ENCODE peak calls at places on chromosomes 16 and 17, in nine cellular contexts. R is A549, M is bronchial epithelial cell, Y is progenitor cell of endocrine pancreas, D is mammary epithelial cell, J is foreskin keratinocyte, S is AG04450, A is ascending aorta, Z is IMR-90. W is an unnamed sample.

GRCh38 chr16:66115373-66115772 is 251.1 kb upstream of the CDH5 start:
- DNase-seq in R (peak), M (no peak), Y (no peak), D (no peak), J (no peak), S (no peak), A (no peak), Z (no peak), W (no peak)

GRCh38 chr17:42313773-42314566 is 25.7 kb downstream of the STAT5A start:
- DNase-seq in R (no peak), M (peak), Y (no peak), D (peak), J (peak), S (no peak), A (no peak), Z (no peak), W (peak)

GRCh38 chr17:16398270-16399267 is 16.8 kb upstream of the TRPV2 start:
- DNase-seq in R (no peak), M (peak), Y (no peak), D (peak), J (peak), S (no peak), A (no peak), Z (no peak), W (no peak)

GRCh38 chr17:49361129-49361901 is 735 bp downstream of the ZNF652 start:
- DNase-seq in R (peak), M (peak), Y (peak), D (peak), J (peak), S (no peak), A (peak), Z (no peak), W (peak)

GRCh38 chr16:66521951-66522771 is 27.8 kb downstream of the TK2 start:
- DNase-seq in R (no peak), M (peak), Y (no peak), D (peak), J (peak), S (no peak), A (no peak), Z (peak), W (peak)

GRCh38 chr16:12207939-12208338 is 231.4 kb downstream of the SNX29 start:
- DNase-seq in R (no peak), M (no peak), Y (no peak), D (no peak), J (no peak), S (no peak), A (no peak), Z (no peak), W (no peak)

GRCh38 chr17:39769974-39770587 is 32.3 kb downstream of the GRB7 start:
- DNase-seq in R (no peak), M (peak), Y (no peak), D (peak), J (peak), S (peak), A (no peak), Z (peak), W (peak)

GRCh38 chr17:14092808-14093207 is 23.5 kb downstream of the COX10 start:
- DNase-seq in R (no peak), M (no peak), Y (no peak), D (no peak), J (no peak), S (no peak), A (no peak), Z (no peak), W (no peak)

GRCh38 chr17:36525113-36525512 is 9.6 kb downstream of the MYO19 start:
- DNase-seq in R (no peak), M (peak), Y (no peak), D (peak), J (peak), S (no peak), A (no peak), Z (peak), W (no peak)

GRCh38 chr16:12340151-12340733 is 363.7 kb downstream of the SNX29 start:
- DNase-seq in R (peak), M (peak), Y (peak), D (peak), J (no peak), S (no peak), A (no peak), Z (peak), W (no peak)

GRCh38 chr17:41785876-41786226 is 660 bp downstream of the JUP start:
- DNase-seq in R (peak), M (peak), Y (peak), D (peak), J (peak), S (no peak), A (no peak), Z (no peak), W (no peak)

GRCh38 chr17:27354491-27355081 is 60.7 kb downstream of the WSB1 start:
- DNase-seq in R (peak), M (peak), Y (no peak), D (peak), J (no peak), S (no peak), A (peak), Z (no peak), W (no peak)

GRCh38 chr17:27356091-27356705 is 62.3 kb downstream of the WSB1 start:
- DNase-seq in R (no peak), M (no peak), Y (no peak), D (no peak), J (no peak), S (no peak), A (peak), Z (no peak), W (no peak)

GRCh38 chr17:27355419-27355818 is 61.5 kb downstream of the WSB1 start:
- DNase-seq in R (no peak), M (no peak), Y (no peak), D (no peak), J (no peak), S (no peak), A (peak), Z (no peak), W (no peak)

GRCh38 chr17:27354051-27354490 is 60.2 kb downstream of the WSB1 start:
- DNase-seq in R (no peak), M (no peak), Y (no peak), D (no peak), J (no peak), S (no peak), A (no peak), Z (no peak), W (no peak)

DNA sequence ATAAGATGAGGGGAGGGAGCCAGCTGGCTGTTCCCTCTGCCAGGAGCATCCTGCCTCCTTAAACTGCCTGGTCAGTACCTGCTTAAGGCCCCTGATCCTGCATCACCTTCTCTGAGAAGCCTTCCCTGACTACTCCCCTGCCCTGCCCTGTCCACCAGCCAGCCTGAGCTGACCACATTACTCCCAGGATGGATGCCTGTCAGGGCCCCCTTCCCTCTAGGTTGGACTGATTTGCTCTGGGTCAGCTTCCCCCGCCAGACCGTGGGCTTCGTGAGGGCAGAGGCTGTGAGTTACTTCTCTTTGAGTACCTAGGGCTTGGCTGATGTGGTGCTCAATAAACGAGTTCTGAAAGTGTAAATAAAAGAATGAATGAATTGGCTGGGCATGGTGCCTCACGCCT is 63.3 kb downstream of the WSB1 start:
- DNase-seq in R (no peak), M (no peak), Y (no peak), D (no peak), J (no peak), S (no peak), A (peak), Z (no peak), W (no peak)
- TF ChIP-seq CTCF in R (no peak), M (no peak), Y (no peak), D (no peak), J (no peak), S (no peak), A (no peak), Z (no peak), W (no peak)

DNA sequence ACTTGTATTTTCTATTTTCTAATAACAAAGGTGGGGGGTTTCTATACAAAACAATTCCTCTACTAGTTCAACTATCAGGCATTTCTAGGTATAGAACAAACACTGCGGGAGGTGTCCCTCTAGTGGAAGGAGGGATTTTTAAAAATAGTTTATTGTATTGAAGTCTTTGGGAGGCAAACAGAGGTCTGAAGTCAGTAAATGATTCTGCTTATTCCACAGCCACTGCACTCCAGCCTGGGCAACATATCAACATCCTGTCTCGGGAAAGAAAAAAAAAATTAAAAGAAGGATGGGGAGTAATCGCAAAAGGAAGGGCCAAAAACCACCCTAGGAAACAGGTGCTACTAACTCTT is 648 bp upstream of the ERCC4 start:
- DNase-seq in R (no peak), M (peak), Y (no peak), D (peak), J (no peak), S (no peak), A (no peak), Z (peak), W (no peak)
- TF ChIP-seq CTCF in R (no peak), M (no peak), Y (no peak), D (peak), J (no peak), S (peak), A (no peak), Z (peak), W (peak)

GRCh38 chr17:18182978-18183333 is 672 bp upstream of the ALKBH5 start:
- DNase-seq in R (no peak), M (peak), Y (peak), D (no peak), J (no peak), S (peak), A (peak), Z (peak), W (peak)

GRCh38 chr17:18182190-18182977 is 1.2 kb upstream of the ALKBH5 start:
- DNase-seq in R (no peak), M (no peak), Y (peak), D (no peak), J (no peak), S (no peak), A (peak), Z (no peak), W (no peak)

GRCh38 chr17:18185391-18185790 is 1.8 kb downstream of the ALKBH5 start:
- DNase-seq in R (no peak), M (no peak), Y (no peak), D (no peak), J (no peak), S (no peak), A (no peak), Z (peak), W (no peak)

GRCh38 chr17:18184143-18185007 is 747 bp downstream of the ALKBH5 start:
- DNase-seq in R (peak), M (no peak), Y (no peak), D (peak), J (no peak), S (no peak), A (peak), Z (peak), W (peak)

DNA sequence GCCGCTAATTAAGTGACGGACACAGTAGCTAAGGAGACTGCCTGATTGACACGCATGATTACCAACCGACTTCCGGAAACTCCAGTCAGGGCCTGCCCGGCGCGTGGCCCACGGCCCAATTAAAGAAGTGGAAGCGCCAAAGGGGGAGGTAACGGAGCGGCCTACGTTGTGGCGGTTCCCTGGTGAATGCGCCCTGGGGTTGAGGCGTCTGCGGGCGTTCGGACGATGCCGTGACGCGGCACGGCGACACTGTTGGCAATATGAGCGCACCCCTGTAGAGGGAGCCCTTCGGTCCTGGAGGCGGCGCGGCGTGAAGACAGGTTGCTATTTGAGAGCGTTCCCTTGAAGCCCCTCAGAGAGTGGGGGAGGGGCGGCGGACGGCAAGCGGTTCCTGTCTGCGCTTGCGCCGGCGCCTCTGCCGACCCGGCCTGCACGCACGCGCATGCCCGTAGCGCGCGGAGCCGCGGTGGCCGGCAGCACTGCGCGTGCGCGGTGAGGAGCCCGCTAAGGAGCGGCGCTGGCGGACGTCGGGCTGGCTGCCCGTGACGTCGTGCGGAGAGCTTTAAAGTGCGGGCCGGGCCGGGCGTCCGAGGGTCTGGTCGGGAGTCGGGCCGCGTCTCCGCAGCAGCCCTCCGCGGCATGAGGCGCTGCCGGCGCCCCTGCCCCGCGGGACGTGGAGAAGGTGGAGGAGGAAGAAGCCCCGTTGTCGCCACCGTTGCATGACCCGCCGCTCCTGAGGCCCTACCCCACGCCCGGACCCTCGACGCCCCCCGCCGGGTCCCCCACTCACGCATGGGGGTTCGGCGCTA is at the start of gene ALKBH5:
- DNase-seq in R (peak), M (peak), Y (peak), D (peak), J (peak), S (peak), A (peak), Z (peak), W (peak)
- TF ChIP-seq CTCF in R (peak), M (peak), Y (peak), D (no peak), J (peak), S (peak), A (peak), Z (peak), W (peak)

DNA sequence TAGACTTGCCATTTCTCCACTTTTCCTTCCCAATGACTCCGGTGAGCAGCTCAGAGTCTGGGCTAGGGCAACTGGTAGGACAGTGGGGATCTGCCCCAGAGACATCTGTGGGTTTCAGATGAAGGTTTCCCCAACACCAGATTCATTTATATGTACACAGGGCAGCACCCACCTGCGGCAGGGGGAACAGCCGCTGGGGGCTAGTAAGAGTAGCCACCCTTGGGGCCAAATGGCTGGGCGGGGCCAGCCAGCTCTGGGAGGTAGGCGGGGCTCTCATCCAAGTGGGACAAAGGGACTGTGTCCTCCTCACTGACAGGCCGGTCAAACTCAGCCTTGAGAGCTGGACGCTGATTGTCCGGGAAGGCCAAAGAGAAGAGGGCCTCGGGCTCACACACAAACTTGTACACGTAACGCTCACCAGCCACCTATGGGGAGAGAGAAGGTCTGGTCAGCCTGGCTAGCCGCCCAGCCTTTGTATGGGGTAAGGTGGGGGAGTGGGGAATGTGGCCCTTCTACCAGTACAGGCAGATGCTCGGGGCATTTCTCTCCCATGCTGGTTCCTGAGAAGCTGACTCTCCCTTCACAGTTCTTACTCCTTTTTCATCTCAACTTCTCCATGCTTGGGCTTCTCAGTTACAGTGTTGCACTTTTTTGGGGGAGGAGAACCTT is 17.7 kb downstream of the ETV4 start:
- DNase-seq in R (no peak), M (no peak), Y (no peak), D (no peak), J (no peak), S (no peak), A (no peak), Z (no peak), W (no peak)
- TF ChIP-seq CTCF in R (no peak), M (no peak), Y (no peak), D (no peak), J (no peak), S (no peak), A (no peak), Z (no peak), W (no peak)

GRCh38 chr17:50693041-50693682 is 14.6 kb downstream of the ANKRD40 start:
- DNase-seq in R (peak), M (peak), Y (no peak), D (no peak), J (no peak), S (no peak), A (no peak), Z (peak), W (no peak)

GRCh38 chr17:50699410-50699809 is 8.3 kb downstream of the ANKRD40 start:
- DNase-seq in R (peak), M (no peak), Y (no peak), D (no peak), J (no peak), S (no peak), A (no peak), Z (no peak), W (no peak)

GRCh38 chr17:50697076-50697475 is 10.6 kb downstream of the ANKRD40 start:
- DNase-seq in R (no peak), M (no peak), Y (no peak), D (no peak), J (no peak), S (no peak), A (no peak), Z (no peak), W (no peak)

GRCh38 chr17:50696365-50696879 is 11.3 kb downstream of the ANKRD40 start:
- DNase-seq in R (no peak), M (no peak), Y (no peak), D (no peak), J (no peak), S (no peak), A (no peak), Z (no peak), W (no peak)

GRCh38 chr17:50697663-50698272 is 9.9 kb downstream of the ANKRD40 start:
- DNase-seq in R (peak), M (no peak), Y (no peak), D (no peak), J (no peak), S (no peak), A (no peak), Z (no peak), W (no peak)
- TF ChIP-seq CTCF in R (peak), M (no peak), Y (no peak), D (peak), J (peak), S (no peak), A (no peak), Z (no peak), W (no peak)

GRCh38 chr16:104828-105374 is 26.9 kb downstream of the MPG start:
- DNase-seq in R (no peak), M (no peak), Y (no peak), D (no peak), J (no peak), S (no peak), A (no peak), Z (no peak), W (no peak)

GRCh38 chr16:104355-104754 is 26.3 kb downstream of the MPG start:
- DNase-seq in R (no peak), M (no peak), Y (no peak), D (no peak), J (no peak), S (no peak), A (no peak), Z (no peak), W (no peak)

GRCh38 chr16:102060-102855 is 24.2 kb downstream of the MPG start:
- DNase-seq in R (no peak), M (no peak), Y (no peak), D (peak), J (no peak), S (no peak), A (peak), Z (peak), W (no peak)

GRCh38 chr16:106623-107324 is 28.7 kb downstream of the MPG start:
- DNase-seq in R (peak), M (peak), Y (no peak), D (peak), J (no peak), S (peak), A (peak), Z (peak), W (peak)

GRCh38 chr16:105521-105920 is 27.5 kb downstream of the MPG start:
- DNase-seq in R (no peak), M (no peak), Y (no peak), D (no peak), J (no peak), S (no peak), A (no peak), Z (no peak), W (no peak)
- TF ChIP-seq CTCF in R (no peak), M (no peak), Y (no peak), D (no peak), J (no peak), S (no peak), A (no peak), Z (no peak), W (no peak)

GRCh38 chr16:67528222-67528869 is at the start of gene RIPOR1:
- DNase-seq in R (peak), M (no peak), Y (peak), D (no peak), J (no peak), S (no peak), A (peak), Z (no peak), W (peak)
- TF ChIP-seq CTCF in R (no peak), M (no peak), Y (no peak), D (no peak), J (no peak), S (peak), A (peak), Z (no peak), W (no peak)

DNA sequence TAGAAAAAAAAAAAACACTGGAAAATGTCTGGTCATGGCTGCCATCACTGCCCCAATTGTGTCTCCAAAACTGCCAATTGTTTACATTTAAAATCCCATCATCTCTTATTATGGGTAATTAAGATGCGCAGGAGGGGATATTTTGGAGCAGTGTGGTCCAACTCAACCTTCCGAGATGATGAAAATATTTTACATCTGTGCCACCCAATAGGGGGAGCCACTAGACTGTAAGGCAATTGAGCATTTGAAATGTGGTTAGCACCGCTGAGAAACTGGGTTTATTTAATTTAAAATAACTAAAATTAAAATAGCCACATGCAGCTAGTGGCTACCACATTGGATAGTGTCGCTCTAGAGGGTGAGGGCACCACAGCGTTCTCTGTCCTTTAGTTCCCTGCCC is 3.6 kb downstream of the MPO start:
- DNase-seq in R (peak), M (peak), Y (no peak), D (no peak), J (no peak), S (no peak), A (no peak), Z (peak), W (no peak)
- TF ChIP-seq CTCF in R (peak), M (peak), Y (peak), D (peak), J (peak), S (peak), A (peak), Z (peak), W (peak)